ENCODE peak calls at places on chromosome 14, in nine cellular contexts. J is astrocyte of the cerebellum; Q is NCI-H1105 treated with DMSO at 0.1 percent for 48 hours; Y is DMS153; P is RPMI7951; R is activated T-helper 1 cell treated with anti-CD3 and anti-CD28 coated beads, Interleukin-2, amount 50 U/mL, for 16 hours; S is stimulated activated CD8-positive, alpha-beta memory T cell treated with anti-CD3 and anti-CD28 coated beads, Interleukin-15, amount 100 ng/mL, for 24 hours; B is PC-3; E is heart right ventricle. K is an unnamed sample.

GRCh38 chr14:86640288-86640687 is 1110.3 kb downstream of the FLRT2 start:
- DNase-seq in J (no peak), Q (no peak), Y (no peak), P (no peak), R (no peak), S (no peak), B (no peak), E (no peak), K (no peak)

GRCh38 chr14:53458368-53458814 is 305.3 kb upstream of the DDHD1 start:
- DNase-seq in J (peak), Q (no peak), Y (no peak), P (peak), R (no peak), S (no peak), B (peak), E (no peak), K (no peak)

GRCh38 chr14:89198544-89199329 is 218.3 kb downstream of the FOXN3 start:
- DNase-seq in J (no peak), Q (no peak), Y (no peak), P (no peak), R (no peak), S (no peak), B (no peak), E (no peak), K (no peak)

GRCh38 chr14:62706217-62706616 is 339.0 kb downstream of the KCNH5 start:
- DNase-seq in J (no peak), Q (no peak), Y (no peak), P (no peak), R (no peak), S (no peak), B (peak), E (no peak), K (no peak)

GRCh38 chr14:75042040-75042439 is 9.2 kb downstream of the MLH3 start:
- DNase-seq in J (peak), Q (no peak), Y (no peak), P (peak), R (no peak), S (no peak), B (no peak), E (no peak), K (no peak)

GRCh38 chr14:76775159-76775694 is 14.0 kb downstream of the VASH1 start:
- DNase-seq in J (no peak), Q (no peak), Y (no peak), P (no peak), R (no peak), S (no peak), B (no peak), E (no peak), K (no peak)

GRCh38 chr14:68527329-68527851 is 265.5 kb downstream of the ZFP36L1 start:
- DNase-seq in J (no peak), Q (no peak), Y (no peak), P (no peak), R (no peak), S (no peak), B (no peak), E (no peak), K (no peak)

GRCh38 chr14:75204106-75204505 is 27.7 kb upstream of the TMED10 start:
- DNase-seq in J (no peak), Q (no peak), Y (no peak), P (no peak), R (no peak), S (no peak), B (no peak), E (no peak), K (no peak)

GRCh38 chr14:99391671-99392070 is 89.0 kb downstream of the SETD3 start:
- DNase-seq in J (no peak), Q (no peak), Y (no peak), P (no peak), R (no peak), S (no peak), B (no peak), E (no peak), K (no peak)

GRCh38 chr14:100106661-100107112 is 41.5 kb downstream of the EVL start:
- DNase-seq in J (no peak), Q (no peak), Y (no peak), P (no peak), R (no peak), S (no peak), B (no peak), E (no peak), K (no peak)

GRCh38 chr14:36666416-36667206 is 5.0 kb downstream of the PAX9 start:
- DNase-seq in J (no peak), Q (no peak), Y (no peak), P (no peak), R (no peak), S (no peak), B (peak), E (no peak), K (no peak)

GRCh38 chr14:24441904-24442239 is 704 bp downstream of the SDR39U1 start:
- DNase-seq in J (no peak), Q (peak), Y (no peak), P (no peak), R (no peak), S (no peak), B (peak), E (no peak), K (peak)

GRCh38 chr14:95482967-95483842 is 33.2 kb downstream of the SYNE3 start:
- DNase-seq in J (peak), Q (no peak), Y (no peak), P (peak), R (no peak), S (no peak), B (peak), E (peak), K (no peak)

GRCh38 chr14:63438065-63438757 is 105.0 kb downstream of the PPP2R5E start:
- DNase-seq in J (peak), Q (peak), Y (no peak), P (peak), R (no peak), S (no peak), B (peak), E (peak), K (no peak)

GRCh38 chr14:77026166-77026929 is 2.2 kb downstream of the IRF2BPL start:
- DNase-seq in J (no peak), Q (peak), Y (no peak), P (no peak), R (no peak), S (no peak), B (peak), E (peak), K (peak)

GRCh38 chr14:99724939-99725773 is 41.1 kb downstream of the CYP46A1 start:
- DNase-seq in J (no peak), Q (no peak), Y (no peak), P (no peak), R (no peak), S (no peak), B (no peak), E (no peak), K (no peak)

GRCh38 chr14:51807355-51807754 is 53.1 kb upstream of the GNG2 start:
- DNase-seq in J (no peak), Q (no peak), Y (no peak), P (no peak), R (no peak), S (no peak), B (no peak), E (no peak), K (no peak)

GRCh38 chr14:63323148-63323547 is 4.4 kb upstream of the GPHB5 start:
- DNase-seq in J (no peak), Q (no peak), Y (no peak), P (no peak), R (no peak), S (no peak), B (no peak), E (no peak), K (no peak)

GRCh38 chr14:104143521-104144452 is 5.4 kb downstream of the KIF26A start:
- DNase-seq in J (no peak), Q (no peak), Y (no peak), P (no peak), R (no peak), S (no peak), B (no peak), E (peak), K (no peak)

GRCh38 chr14:90733139-90733808 is 83.0 kb downstream of the TTC7B start:
- DNase-seq in J (no peak), Q (no peak), Y (no peak), P (no peak), R (no peak), S (no peak), B (no peak), E (no peak), K (no peak)

GRCh38 chr14:55713496-55713895 is 133.5 kb downstream of the KTN1 start:
- DNase-seq in J (no peak), Q (no peak), Y (no peak), P (no peak), R (no peak), S (no peak), B (no peak), E (no peak), K (no peak)

GRCh38 chr14:72098202-72098601 is 166.0 kb downstream of the RGS6 start:
- DNase-seq in J (no peak), Q (no peak), Y (no peak), P (no peak), R (no peak), S (no peak), B (no peak), E (no peak), K (no peak)

GRCh38 chr14:85533821-85534271 is 3.9 kb downstream of the FLRT2 start:
- DNase-seq in J (no peak), Q (peak), Y (no peak), P (no peak), R (no peak), S (no peak), B (no peak), E (no peak), K (peak)

GRCh38 chr14:103329421-103330347 is 4.4 kb upstream of the EIF5 start:
- DNase-seq in J (no peak), Q (no peak), Y (peak), P (peak), R (no peak), S (no peak), B (no peak), E (no peak), K (peak)

GRCh38 chr14:104358528-104359300 is 220.3 kb downstream of the KIF26A start:
- DNase-seq in J (no peak), Q (no peak), Y (no peak), P (no peak), R (no peak), S (no peak), B (no peak), E (no peak), K (no peak)

GRCh38 chr14:69928111-69928523 is 48.9 kb downstream of the SMOC1 start:
- DNase-seq in J (peak), Q (no peak), Y (no peak), P (no peak), R (no peak), S (no peak), B (no peak), E (no peak), K (no peak)

GRCh38 chr14:103107455-103107854 is 12.9 kb downstream of the EXOC3L4 start:
- DNase-seq in J (no peak), Q (no peak), Y (no peak), P (no peak), R (no peak), S (no peak), B (no peak), E (no peak), K (no peak)

GRCh38 chr14:85744573-85744972 is 214.6 kb downstream of the FLRT2 start:
- DNase-seq in J (no peak), Q (no peak), Y (no peak), P (no peak), R (no peak), S (no peak), B (no peak), E (no peak), K (no peak)

GRCh38 chr14:99036594-99037293 is 235.3 kb downstream of the BCL11B start:
- DNase-seq in J (no peak), Q (peak), Y (peak), P (no peak), R (no peak), S (no peak), B (no peak), E (peak), K (peak)

GRCh38 chr14:100541621-100542560 is 45.3 kb downstream of the BEGAIN start:
- DNase-seq in J (no peak), Q (no peak), Y (no peak), P (no peak), R (no peak), S (no peak), B (no peak), E (no peak), K (no peak)

GRCh38 chr14:103207404-103208072 is 84.3 kb downstream of the TNFAIP2 start:
- DNase-seq in J (no peak), Q (no peak), Y (no peak), P (no peak), R (no peak), S (no peak), B (no peak), E (peak), K (no peak)

GRCh38 chr14:95679995-95680735 is 6.1 kb upstream of the TCL1B start:
- DNase-seq in J (no peak), Q (no peak), Y (peak), P (no peak), R (no peak), S (no peak), B (no peak), E (no peak), K (no peak)

GRCh38 chr14:54676822-54677708 is 110.1 kb downstream of the SAMD4A start:
- DNase-seq in J (peak), Q (no peak), Y (no peak), P (peak), R (no peak), S (no peak), B (peak), E (no peak), K (no peak)

GRCh38 chr14:81684696-81685095 is 151.0 kb upstream of the SEL1L start:
- DNase-seq in J (no peak), Q (no peak), Y (no peak), P (no peak), R (no peak), S (no peak), B (peak), E (no peak), K (no peak)

GRCh38 chr14:91143862-91144261 is 30.0 kb downstream of the DGLUCY start:
- DNase-seq in J (no peak), Q (no peak), Y (no peak), P (no peak), R (no peak), S (no peak), B (no peak), E (no peak), K (no peak)

GRCh38 chr14:59342516-59343484 is 122.4 kb downstream of the GPR135 start:
- DNase-seq in J (no peak), Q (no peak), Y (no peak), P (peak), R (no peak), S (no peak), B (peak), E (peak), K (no peak)

GRCh38 chr14:104248203-104249055 is 110.0 kb downstream of the KIF26A start:
- DNase-seq in J (no peak), Q (no peak), Y (no peak), P (no peak), R (no peak), S (no peak), B (no peak), E (no peak), K (no peak)

K was measured in NCI-H748 treated with DMSO at 0.1 percent for 48 hours.